ENCODE peak calls at places on chromosome 6, in six cellular contexts. Q is naive B cell, R is heart right ventricle, A is neural crest cell, I is mucosa of descending colon, E is AML-193. Z is an unnamed sample.

GRCh38 chr6:135722679-135723078 is 128.8 kb upstream of the PDE7B start:
- DNase-seq in Q (no peak), R (no peak), A (no peak), I (no peak), E (no peak), Z (no peak)

GRCh38 chr6:161395832-161396231 is 122.0 kb upstream of the AGPAT4 start:
- DNase-seq in Q (no peak), R (no peak), A (no peak), I (no peak), E (no peak), Z (no peak)

GRCh38 chr6:42250509-42250908 is 32.8 kb upstream of the MRPS10 start:
- DNase-seq in Q (no peak), R (no peak), A (no peak), I (no peak), E (no peak), Z (peak)

GRCh38 chr6:135936606-135937005 is 85.1 kb downstream of the PDE7B start:
- DNase-seq in Q (no peak), R (no peak), A (no peak), I (no peak), E (no peak), Z (no peak)

GRCh38 chr6:155313602-155314091 is 637 bp downstream of the TFB1M start:
- DNase-seq in Q (no peak), R (no peak), A (no peak), I (peak), E (peak), Z (peak)

GRCh38 chr6:70379473-70380013 is 33.8 kb upstream of the FAM135A start:
- DNase-seq in Q (no peak), R (no peak), A (no peak), I (no peak), E (no peak), Z (no peak)

GRCh38 chr6:18022398-18023231 is 35.2 kb upstream of the KIF13A start:
- DNase-seq in Q (no peak), R (no peak), A (peak), I (no peak), E (no peak), Z (no peak)

GRCh38 chr6:125944434-125944816 is 12.1 kb upstream of the HINT3 start:
- DNase-seq in Q (no peak), R (peak), A (no peak), I (peak), E (peak), Z (no peak)

GRCh38 chr6:112571486-112571885 is 224.4 kb downstream of the RFPL4B start:
- DNase-seq in Q (no peak), R (peak), A (no peak), I (no peak), E (no peak), Z (no peak)

GRCh38 chr6:15495375-15495901 is 167.4 kb downstream of the DTNBP1 start:
- DNase-seq in Q (no peak), R (peak), A (no peak), I (no peak), E (no peak), Z (no peak)

GRCh38 chr6:115977220-115977619 is 83.5 kb downstream of the FRK start:
- DNase-seq in Q (no peak), R (no peak), A (no peak), I (no peak), E (no peak), Z (no peak)

GRCh38 chr6:138970856-138971425 is 17.1 kb downstream of the REPS1 start:
- DNase-seq in Q (no peak), R (no peak), A (no peak), I (no peak), E (no peak), Z (no peak)

GRCh38 chr6:90008908-90009501 is 114.7 kb downstream of the GJA10 start:
- DNase-seq in Q (no peak), R (no peak), A (no peak), I (no peak), E (no peak), Z (no peak)

GRCh38 chr6:111759836-111760785 is 113.1 kb downstream of the FYN start:
- DNase-seq in Q (no peak), R (no peak), A (no peak), I (no peak), E (no peak), Z (peak)